ENCODE peak calls at places on chromosomes 6 and 20, in eight cellular contexts. U is PC-9; B is CD8-positive, alpha-beta T cell; J is left ventricle myocardium inferior; O is ovary; C is mammary epithelial cell; T is adrenal gland; Y is left lung. N is an unnamed sample. For H3K4me1, the result is how much of the 10 kb centered on the place peaks cover.

GRCh38 chr6:41200296-41200900 is 551 bp downstream of the TREML2 start:
- DNase-seq in U (no peak), B (peak), J (no peak), O (no peak), C (peak), T (peak), Y (no peak), N (no peak)

GRCh38 chr20:12306107-12306506 is 388.4 kb downstream of the BTBD3 start:
- DNase-seq in U (no peak), B (no peak), J (no peak), O (no peak), C (peak), T (no peak), Y (no peak), N (no peak)

GRCh38 chr20:15902493-15902892 is 670.8 kb downstream of the KIF16B start:
- DNase-seq in U (no peak), B (no peak), J (no peak), O (no peak), C (no peak), T (no peak), Y (peak), N (no peak)

GRCh38 chr20:51492167-51493092 is 50.1 kb downstream of the NFATC2 start:
- DNase-seq in U (no peak), B (no peak), J (peak), O (peak), C (no peak), T (peak), Y (peak), N (no peak)

GRCh38 chr6:68533339-68533795 is 101.7 kb upstream of the ADGRB3 start:
- DNase-seq in U (no peak), B (no peak), J (no peak), O (no peak), C (no peak), T (no peak), Y (peak), N (no peak)

GRCh38 chr6:149847943-149848267 is 16.3 kb downstream of the LRP11 start:
- DNase-seq in U (no peak), B (no peak), J (no peak), O (no peak), C (no peak), T (no peak), Y (no peak), N (no peak)

GRCh38 chr6:7243188-7243942 is 69.6 kb downstream of the SSR1 start:
- DNase-seq in U (peak), B (peak), J (no peak), O (no peak), C (peak), T (no peak), Y (no peak), N (peak)

GRCh38 chr6:49506569-49507111 is 6.9 kb downstream of the GLYATL3 start:
- DNase-seq in U (no peak), B (no peak), J (no peak), O (no peak), C (no peak), T (no peak), Y (no peak), N (no peak)

GRCh38 chr6:108526739-108527174 is 34.0 kb upstream of the FOXO3 start:
- DNase-seq in U (peak), B (no peak), J (no peak), O (no peak), C (peak), T (no peak), Y (no peak), N (no peak)

GRCh38 chr6:147506704-147507114 is 1.8 kb upstream of the SAMD5 start:
- DNase-seq in U (no peak), B (no peak), J (peak), O (peak), C (peak), T (peak), Y (peak), N (peak)

GRCh38 chr6:132483779-132484679 is 28.9 kb downstream of the STX7 start:
- DNase-seq in U (peak), B (no peak), J (no peak), O (peak), C (peak), T (peak), Y (no peak), N (peak)

GRCh38 chr6:8939615-8940014 is 504.3 kb upstream of the SLC35B3 start:
- DNase-seq in U (peak), B (no peak), J (no peak), O (no peak), C (no peak), T (no peak), Y (no peak), N (no peak)

GRCh38 chr6:91317247-91317646 is 730.4 kb upstream of the MAP3K7 start:
- DNase-seq in U (no peak), B (no peak), J (no peak), O (no peak), C (no peak), T (no peak), Y (no peak), N (no peak)

GRCh38 chr6:35092362-35093117 is 48.6 kb downstream of the TCP11 start:
- DNase-seq in U (no peak), B (no peak), J (no peak), O (peak), C (peak), T (no peak), Y (no peak), N (peak)

GRCh38 chr20:37524221-37524700 is 3.2 kb downstream of the NNAT start:
- DNase-seq in U (no peak), B (no peak), J (no peak), O (no peak), C (peak), T (peak), Y (no peak), N (no peak)

GRCh38 chr6:132817554-132818403 is 3.4 kb downstream of the RPS12 start:
- DNase-seq in U (no peak), B (no peak), J (no peak), O (no peak), C (no peak), T (no peak), Y (no peak), N (no peak)

GRCh38 chr20:32565735-32566032 is 19.4 kb downstream of the NOL4L start:
- DNase-seq in U (no peak), B (no peak), J (no peak), O (no peak), C (no peak), T (no peak), Y (no peak), N (no peak)

GRCh38 chr6:14763139-14763538 is 482.7 kb upstream of the JARID2 start:
- DNase-seq in U (no peak), B (no peak), J (no peak), O (no peak), C (peak), T (no peak), Y (no peak), N (peak)

GRCh38 chr6:19444041-19444440 is 393.1 kb upstream of the ID4 start:
- DNase-seq in U (no peak), B (no peak), J (no peak), O (no peak), C (no peak), T (no peak), Y (no peak), N (no peak)

GRCh38 chr6:167736486-167737204 is 90.1 kb upstream of the AFDN start:
- DNase-seq in U (no peak), B (no peak), J (no peak), O (no peak), C (no peak), T (no peak), Y (no peak), N (no peak)

GRCh38 chr20:45781391-45781931 is 10.2 kb downstream of the WFDC3 start:
- DNase-seq in U (peak), B (no peak), J (no peak), O (no peak), C (peak), T (no peak), Y (no peak), N (peak)

GRCh38 chr6:53546256-53546655 is 1.4 kb upstream of the GCLC start:
- DNase-seq in U (no peak), B (no peak), J (no peak), O (no peak), C (peak), T (no peak), Y (no peak), N (peak)

GRCh38 chr6:108287373-108287772 is 7.5 kb upstream of the AFG1L start:
- DNase-seq in U (no peak), B (no peak), J (no peak), O (no peak), C (no peak), T (no peak), Y (no peak), N (no peak)

DNA sequence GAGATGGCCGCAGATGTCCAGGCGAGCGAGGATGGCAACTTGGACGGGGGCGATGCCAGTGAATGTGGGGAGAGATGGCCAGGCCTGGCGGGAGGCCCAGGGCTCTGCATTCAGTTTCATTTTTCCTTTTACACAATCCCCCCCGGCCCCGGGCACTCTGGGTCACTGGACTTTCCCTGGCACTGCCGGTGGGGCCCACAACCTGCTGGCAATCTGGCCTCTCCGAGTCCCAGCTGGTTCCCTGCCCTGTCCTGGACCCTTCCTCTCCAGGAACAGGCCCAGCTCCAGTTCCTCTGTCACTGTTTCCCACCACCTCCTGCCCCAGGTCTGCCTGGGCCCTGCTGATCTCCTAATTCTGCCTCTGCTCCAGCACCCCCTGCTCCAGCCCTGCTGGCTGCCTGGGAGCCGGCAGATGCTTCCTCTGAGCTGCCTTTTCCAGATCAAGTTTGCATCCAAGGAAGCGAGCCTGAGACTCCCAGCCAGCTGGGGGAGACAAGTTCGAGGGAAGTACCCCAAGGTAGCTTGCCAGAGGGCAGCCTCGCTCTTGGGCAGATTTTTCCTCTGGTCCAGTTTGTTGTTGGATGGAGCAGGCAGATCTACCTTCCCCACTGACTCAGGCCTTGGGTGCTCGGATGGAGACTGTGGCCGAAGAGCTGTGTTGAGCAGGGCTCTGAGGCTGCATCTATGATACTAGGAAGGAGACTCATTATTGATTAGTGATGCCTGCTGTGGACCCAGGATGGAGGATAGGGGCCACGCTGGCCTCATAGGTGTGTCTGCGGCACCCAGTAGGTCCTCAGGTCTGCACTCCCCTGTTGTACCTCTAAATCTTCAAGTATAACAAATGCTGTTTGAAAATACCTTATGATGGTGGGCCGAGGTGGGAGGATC is 83.2 kb downstream of the CEBPB start:
- DNase-seq in U (no peak), B (no peak), J (no peak), O (no peak), C (no peak), T (no peak), Y (peak), N (no peak)
- H3K27ac ChIP-seq in U (no peak), B (no peak), J (peak), O (no peak), C (no peak), T (peak), Y (peak), N (no peak)

DNA sequence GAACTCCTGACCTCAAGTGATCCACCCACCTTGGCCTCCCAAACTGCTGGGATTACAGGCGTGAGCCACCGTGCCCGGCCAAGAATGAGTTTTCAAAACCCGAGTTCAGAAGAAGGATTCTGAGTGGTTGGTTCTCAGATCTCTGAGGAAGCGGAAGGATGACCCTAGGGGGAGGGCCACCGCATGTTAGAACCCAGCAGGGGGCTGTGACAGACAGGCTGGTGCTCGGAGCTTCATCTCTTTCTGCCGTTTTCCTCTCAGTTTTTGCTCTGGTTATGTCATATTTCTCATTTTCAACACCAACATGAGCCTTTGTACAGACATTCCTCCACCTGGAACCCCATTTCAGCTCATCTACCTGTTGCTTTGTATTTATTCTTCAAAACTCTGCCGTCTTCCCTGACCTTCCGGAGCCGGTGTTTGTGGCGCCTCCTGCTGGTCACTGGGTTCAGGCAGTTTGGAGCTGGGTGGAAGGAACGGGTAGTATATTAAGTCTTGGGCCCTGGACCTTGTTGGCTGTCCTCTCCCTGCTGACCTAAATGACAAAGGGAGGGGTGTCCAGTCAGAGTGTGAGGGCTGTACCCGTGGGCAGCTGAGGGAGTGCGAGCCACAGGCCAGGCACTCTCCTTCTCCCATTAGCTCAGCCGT is at the start of gene DEFB123:
- DNase-seq in U (no peak), B (no peak), J (no peak), O (no peak), C (no peak), T (no peak), Y (no peak), N (no peak)
- TF ChIP-seq CTCF in U (no peak), B (no peak), J (no peak), O (no peak), C (no peak), T (no peak), Y (no peak), N (no peak)

DNA sequence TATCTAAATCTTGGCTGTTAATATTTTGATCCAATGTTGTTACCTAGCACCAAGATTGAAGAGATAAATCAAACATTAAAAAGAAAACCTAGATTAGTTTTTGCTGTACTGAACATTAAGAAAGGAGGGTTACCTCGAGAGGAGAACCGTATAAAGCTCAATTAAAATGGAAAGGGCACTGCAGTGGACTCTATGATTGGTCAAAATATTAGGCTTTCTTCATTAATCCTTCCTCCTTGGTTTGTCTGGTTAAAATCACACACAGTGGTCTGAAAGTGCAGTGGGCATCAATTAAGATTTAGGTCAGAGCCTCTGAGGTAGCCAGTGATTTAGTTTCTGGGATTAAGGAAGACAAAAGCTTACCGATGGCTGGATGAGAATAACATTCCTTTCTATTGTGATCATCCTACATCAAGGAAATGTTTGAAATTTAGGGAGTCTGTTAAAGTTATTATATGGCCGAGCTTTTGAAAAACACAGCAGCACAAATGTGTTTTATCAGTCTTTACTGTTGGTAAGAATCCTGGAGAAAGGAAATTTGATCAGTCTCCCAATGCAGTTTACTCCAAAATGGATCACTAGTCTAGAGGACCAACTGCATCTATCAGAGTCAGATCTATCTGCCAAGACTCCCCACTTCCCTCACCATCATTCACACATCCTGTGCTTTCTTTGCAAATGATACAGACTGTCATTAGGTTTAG is 134.6 kb upstream of the NEDD9 start:
- DNase-seq in U (no peak), B (no peak), J (no peak), O (no peak), C (peak), T (no peak), Y (no peak), N (peak)
- H3K4me1 ChIP-seq in U (under half), B (under half), J (half or more), O (under half), C (half or more), T (under half), Y (under half), N (under half)

GRCh38 chr6:124535299-124535698 is 426.9 kb upstream of the RNF217 start:
- DNase-seq in U (no peak), B (no peak), J (no peak), O (no peak), C (no peak), T (no peak), Y (no peak), N (no peak)
- H3K27ac ChIP-seq in U (no peak), B (no peak), J (no peak), O (no peak), C (no peak), T (no peak), Y (no peak), N (no peak)

GRCh38 chr6:104623052-104623690 is 236.5 kb downstream of the HACE1 start:
- DNase-seq in U (no peak), B (no peak), J (no peak), O (no peak), C (no peak), T (no peak), Y (no peak), N (peak)
- TF ChIP-seq CTCF in U (no peak), B (no peak), J (peak), O (no peak), C (peak), T (no peak), Y (peak), N (peak)

GRCh38 chr6:56659721-56660373 is 17.2 kb upstream of the DST start:
- DNase-seq in U (no peak), B (no peak), J (no peak), O (no peak), C (no peak), T (no peak), Y (no peak), N (no peak)
- H3K4me1 ChIP-seq in U (under half), B (under half), J (half or more), O (under half), C (half or more), T (under half), Y (under half), N (half or more)

GRCh38 chr6:26045939-26046368 is 41.3 kb upstream of the HFE start:
- DNase-seq in U (peak), B (no peak), J (no peak), O (no peak), C (peak), T (no peak), Y (no peak), N (peak)

GRCh38 chr6:26043389-26044139 is 43.7 kb upstream of the HFE start:
- DNase-seq in U (peak), B (peak), J (peak), O (peak), C (peak), T (peak), Y (no peak), N (peak)

GRCh38 chr6:26048590-26048989 is 38.6 kb upstream of the HFE start:
- DNase-seq in U (no peak), B (no peak), J (no peak), O (no peak), C (no peak), T (no peak), Y (no peak), N (no peak)

GRCh38 chr6:26044140-26045045 is 42.8 kb upstream of the HFE start:
- DNase-seq in U (peak), B (no peak), J (peak), O (peak), C (no peak), T (peak), Y (peak), N (peak)

DNA sequence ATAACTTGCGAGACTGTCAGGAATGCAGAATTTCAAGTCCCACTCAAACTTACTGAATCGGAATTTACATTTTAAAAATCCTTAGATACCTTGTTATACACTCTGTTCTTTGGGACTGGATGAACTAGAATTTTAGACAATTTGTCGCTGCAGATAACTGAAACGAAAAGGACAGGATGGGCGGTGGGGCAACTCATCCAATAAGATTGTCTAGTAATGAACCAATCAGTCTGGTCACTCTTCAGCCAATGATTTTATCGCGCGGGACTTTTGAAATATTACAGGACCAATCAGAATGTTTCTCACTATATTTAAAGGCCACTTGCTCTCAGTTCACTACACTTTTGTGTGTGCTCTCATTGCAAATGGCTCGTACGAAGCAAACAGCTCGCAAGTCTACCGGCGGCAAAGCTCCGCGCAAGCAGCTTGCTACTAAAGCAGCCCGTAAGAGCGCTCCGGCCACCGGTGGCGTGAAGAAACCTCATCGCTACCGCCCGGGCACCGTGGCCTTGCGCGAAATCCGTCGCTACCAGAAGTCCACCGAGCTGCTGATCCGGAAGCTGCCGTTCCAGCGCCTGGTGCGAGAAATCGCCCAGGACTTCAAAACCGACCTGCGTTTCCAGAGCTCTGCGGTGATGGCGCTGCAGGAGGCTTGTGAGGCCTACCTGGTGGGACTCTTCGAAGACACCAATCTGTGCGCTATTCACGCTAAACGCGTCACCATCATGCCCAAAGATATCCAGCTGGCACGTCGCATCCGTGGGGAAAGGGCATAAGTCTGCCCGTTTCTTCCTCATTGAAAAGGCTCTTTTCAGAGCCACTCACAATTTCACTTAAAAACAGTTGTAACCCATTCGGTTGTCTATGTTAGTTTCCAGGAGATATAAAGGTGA is 41.9 kb upstream of the HFE start:
- DNase-seq in U (peak), B (peak), J (peak), O (peak), C (peak), T (peak), Y (peak), N (peak)
- H3K27ac ChIP-seq in U (peak), B (peak), J (peak), O (no peak), C (peak), T (peak), Y (peak), N (peak)

N was measured in foreskin keratinocyte.